ENCODE peak calls at places on chromosome 11, in seven cellular contexts. E is testis, O is right lobe of liver, Y is spleen, B is uterus, I is prostate gland, M is stomach. V is an unnamed sample. For H3K9me3, the result is how much of the 10 kb centered on the place peaks cover.

GRCh38 chr11:118417801-118418200 is 16.4 kb downstream of the ATP5MG start:
- DNase-seq in Y (no peak), I (no peak), E (no peak), O (no peak), M (no peak), B (no peak), V (no peak)

GRCh38 chr11:84260862-84261261 is 974.7 kb upstream of the CCDC90B start:
- DNase-seq in Y (no peak), O (no peak), M (no peak), E (no peak), I (no peak), B (no peak), V (no peak)

GRCh38 chr11:131311746-131312145 is 58.7 kb upstream of the NTM start:
- DNase-seq in E (no peak), Y (no peak), O (no peak), I (no peak), M (no peak), B (no peak), V (no peak)

GRCh38 chr11:38460429-38460828 is 1862.4 kb upstream of the RAG2 start:
- DNase-seq in E (no peak), I (no peak), Y (no peak), B (no peak), M (no peak), O (no peak), V (no peak)

GRCh38 chr11:15613799-15614198 is 499.1 kb downstream of the INSC start:
- DNase-seq in B (no peak), Y (no peak), O (no peak), I (no peak), E (no peak), M (no peak), V (no peak)

GRCh38 chr11:119889111-119889510 is 160.1 kb upstream of the NECTIN1 start:
- DNase-seq in E (no peak), O (no peak), Y (peak), M (no peak), B (no peak), I (no peak), V (no peak)

GRCh38 chr11:134479206-134479955 is 67.3 kb upstream of the B3GAT1 start:
- DNase-seq in B (no peak), O (no peak), M (no peak), I (no peak), E (no peak), Y (no peak), V (no peak)

GRCh38 chr11:74783241-74783871 is 34.7 kb downstream of the RNF169 start:
- DNase-seq in B (no peak), I (no peak), O (no peak), Y (no peak), E (no peak), M (no peak), V (no peak)

GRCh38 chr11:122796128-122796717 is 42.1 kb upstream of the CRTAM start:
- DNase-seq in O (no peak), I (peak), M (peak), Y (peak), E (peak), B (no peak), V (no peak)

GRCh38 chr11:19426022-19426718 is 185.4 kb upstream of the E2F8 start:
- DNase-seq in M (no peak), O (no peak), Y (no peak), B (no peak), I (no peak), E (no peak), V (peak)

GRCh38 chr11:1694064-1694845 is 2.7 kb upstream of the KRTAP5-6 start:
- DNase-seq in Y (peak), O (peak), B (peak), E (peak), I (peak), M (peak), V (no peak)

GRCh38 chr11:24496728-24497396 is at the start of gene LUZP2:
- DNase-seq in M (no peak), I (peak), B (no peak), O (no peak), Y (peak), E (peak), V (no peak)

GRCh38 chr11:1126491-1126926 is 31.2 kb upstream of the MUC5AC start:
- DNase-seq in B (no peak), I (no peak), E (no peak), O (no peak), Y (no peak), M (peak), V (no peak)

GRCh38 chr11:46381046-46381835 is at the start of gene MDK:
- DNase-seq in B (no peak), I (no peak), Y (peak), E (no peak), O (no peak), M (peak), V (no peak)

GRCh38 chr11:134613646-134614045 is 201.6 kb upstream of the B3GAT1 start:
- DNase-seq in B (no peak), I (no peak), E (no peak), Y (no peak), M (no peak), O (no peak), V (peak)

GRCh38 chr11:20090654-20091374 is 69.5 kb downstream of the DBX1 start:
- DNase-seq in I (no peak), B (no peak), E (no peak), Y (no peak), M (no peak), O (no peak), V (no peak)

GRCh38 chr11:59010693-59011092 is 71.4 kb downstream of the GLYATL1 start:
- DNase-seq in E (no peak), B (no peak), I (no peak), M (no peak), Y (no peak), O (no peak), V (no peak)

GRCh38 chr11:59011672-59012071 is 72.4 kb downstream of the GLYATL1 start:
- DNase-seq in I (no peak), E (no peak), Y (no peak), O (no peak), M (no peak), B (no peak), V (no peak)

GRCh38 chr11:59012942-59013256 is 73.2 kb upstream of the GLYATL1B start:
- DNase-seq in B (no peak), I (peak), E (no peak), O (peak), M (peak), Y (no peak), V (no peak)

GRCh38 chr11:59009661-59010060 is 70.4 kb downstream of the GLYATL1 start:
- DNase-seq in B (no peak), I (no peak), Y (no peak), O (no peak), E (no peak), M (no peak), V (no peak)

GRCh38 chr11:59012106-59012941 is 73.0 kb downstream of the GLYATL1 start:
- DNase-seq in I (no peak), B (no peak), Y (peak), M (no peak), E (no peak), O (no peak), V (no peak)
- H3K27ac ChIP-seq in I (peak), B (no peak), Y (no peak), M (no peak), E (no peak), O (peak), V (no peak)

GRCh38 chr11:61967924-61968757 is 707 bp upstream of the FTH1 start:
- DNase-seq in B (no peak), E (no peak), Y (peak), M (peak), I (no peak), O (peak), V (no peak)

GRCh38 chr11:61967177-61967923 is at the start of gene FTH1:
- DNase-seq in I (peak), B (peak), E (peak), Y (peak), M (peak), O (peak), V (peak)

GRCh38 chr11:61964941-61965282 is 2.5 kb downstream of the FTH1 start:
- DNase-seq in Y (no peak), M (no peak), E (no peak), O (no peak), B (no peak), I (no peak), V (no peak)

GRCh38 chr11:61968758-61969390 is 1.4 kb upstream of the FTH1 start:
- DNase-seq in E (no peak), O (peak), M (peak), I (no peak), B (no peak), Y (peak), V (no peak)

DNA sequence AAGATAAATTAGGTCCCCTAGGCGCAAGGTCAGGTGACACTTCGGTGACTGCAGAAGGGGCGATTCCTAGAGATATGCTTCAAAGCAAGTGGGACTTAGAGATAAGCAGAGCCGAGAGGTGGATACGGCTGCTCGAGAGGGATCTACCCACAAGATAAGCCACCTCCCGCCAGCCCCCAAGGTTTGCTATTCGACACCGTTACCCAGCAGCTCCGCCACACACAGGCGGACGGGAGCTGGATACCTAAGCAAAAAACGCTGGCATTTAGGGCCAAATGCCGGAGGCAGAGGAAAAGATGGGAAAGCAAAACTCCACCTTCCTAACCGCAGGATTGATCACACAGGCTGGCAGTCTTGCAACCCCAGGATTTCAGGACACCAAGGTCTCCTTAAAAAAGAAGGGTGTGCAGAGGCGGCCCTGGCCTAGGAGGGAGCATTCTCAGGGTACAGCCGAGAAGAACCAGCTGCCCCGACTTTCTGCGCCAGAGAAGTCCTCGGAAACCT is 709 bp downstream of the FTH1 start:
- DNase-seq in O (peak), I (no peak), M (no peak), E (peak), Y (peak), B (no peak), V (peak)
- TF ChIP-seq POLR2A in O (no peak), I (no peak), M (no peak), E (no peak), Y (no peak), B (no peak), V (no peak)

GRCh38 chr11:129075757-129076156 is 116.4 kb downstream of the ARHGAP32 start:
- DNase-seq in M (no peak), O (no peak), Y (no peak), B (no peak), E (no peak), I (no peak), V (no peak)

GRCh38 chr11:129077191-129077590 is 114.9 kb downstream of the ARHGAP32 start:
- DNase-seq in Y (peak), E (no peak), O (no peak), I (no peak), M (no peak), B (no peak), V (no peak)
- H3K9me3 ChIP-seq in Y (under half), E (under half), O (under half), I (under half), M (under half), B (under half), V (under half)

GRCh38 chr11:2945757-2946287 is 16.6 kb upstream of the PHLDA2 start:
- DNase-seq in O (no peak), I (no peak), B (no peak), E (no peak), Y (no peak), M (no peak), V (no peak)

GRCh38 chr11:2943711-2944118 is 14.5 kb upstream of the PHLDA2 start:
- DNase-seq in I (no peak), Y (peak), B (no peak), M (peak), O (peak), E (no peak), V (no peak)

GRCh38 chr11:2942872-2943710 is 13.9 kb upstream of the PHLDA2 start:
- DNase-seq in M (no peak), Y (no peak), O (no peak), B (no peak), I (no peak), E (no peak), V (no peak)

GRCh38 chr11:2944530-2944929 is 15.3 kb upstream of the PHLDA2 start:
- DNase-seq in Y (peak), O (no peak), B (no peak), I (no peak), E (no peak), M (no peak), V (no peak)

GRCh38 chr11:2944953-2945756 is 15.9 kb upstream of the PHLDA2 start:
- DNase-seq in O (peak), I (peak), M (peak), E (peak), B (peak), Y (peak), V (no peak)
- H3K27ac ChIP-seq in O (no peak), I (peak), M (no peak), E (peak), B (peak), Y (peak), V (peak)

DNA sequence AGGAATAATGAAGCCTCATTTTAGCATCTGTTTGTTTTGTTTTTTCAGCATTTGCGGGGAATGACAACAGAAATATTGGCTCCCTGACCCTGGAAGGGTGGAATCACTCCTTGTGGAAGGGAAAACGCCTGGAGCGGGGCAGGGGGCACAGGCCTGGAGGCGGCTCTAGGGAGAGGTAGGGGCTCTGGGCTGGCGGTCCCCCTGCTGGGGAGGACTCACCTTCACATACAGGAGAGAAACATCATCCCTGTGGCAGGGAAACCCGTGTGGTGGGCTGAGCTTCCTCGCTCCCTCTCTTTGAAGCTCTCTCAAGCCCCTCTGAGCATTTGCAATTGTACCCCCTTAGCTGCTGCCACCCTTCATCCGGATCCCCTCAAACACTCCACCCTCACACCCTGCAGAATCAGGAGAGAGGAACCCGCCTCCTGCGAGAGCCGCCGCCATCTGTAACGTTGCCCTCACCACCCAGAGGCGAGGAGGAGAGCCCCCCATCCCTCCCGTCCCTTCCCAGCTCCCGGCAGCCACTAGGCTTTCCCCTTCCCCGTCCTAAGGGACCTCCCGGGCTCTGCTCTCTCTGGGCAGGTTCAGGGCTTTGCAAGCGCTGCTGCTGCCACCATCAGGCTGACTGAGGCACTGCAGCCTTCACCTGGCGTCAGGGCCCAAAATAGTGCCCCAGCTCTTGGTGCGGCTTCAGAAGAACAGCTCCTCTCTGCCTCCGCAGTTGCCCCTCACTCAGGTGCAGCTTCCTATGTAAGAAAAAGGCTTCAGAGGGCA is 10.4 kb downstream of the KIRREL3 start:
- DNase-seq in M (peak), I (peak), B (peak), Y (peak), E (peak), O (peak), V (no peak)
- TF ChIP-seq POLR2A in M (no peak), I (no peak), B (no peak), Y (no peak), E (no peak), O (no peak), V (no peak)

GRCh38 chr11:48261600-48261999 is 2.1 kb upstream of the OR4X1 start:
- DNase-seq in O (no peak), I (no peak), E (no peak), Y (no peak), M (no peak), B (no peak), V (no peak)

GRCh38 chr11:48263416-48263911 is at the start of gene OR4X1:
- DNase-seq in Y (no peak), O (no peak), B (no peak), I (no peak), E (no peak), M (no peak), V (no peak)
- H3K9me3 ChIP-seq in Y (under half), O (under half), B (under half), I (under half), E (under half), M (under half), V (under half)

GRCh38 chr11:102194257-102194656 is 84.0 kb downstream of the YAP1 start:
- DNase-seq in Y (no peak), B (no peak), O (no peak), E (no peak), M (no peak), I (no peak), V (no peak)

GRCh38 chr11:102192349-102193066 is 82.3 kb downstream of the YAP1 start:
- DNase-seq in O (no peak), Y (no peak), M (no peak), B (no peak), I (no peak), E (no peak), V (no peak)

GRCh38 chr11:102196351-102196750 is 86.1 kb downstream of the YAP1 start:
- DNase-seq in E (no peak), M (no peak), I (no peak), O (no peak), Y (no peak), B (no peak), V (no peak)

GRCh38 chr11:102196816-102197215 is 86.6 kb downstream of the YAP1 start:
- DNase-seq in O (no peak), Y (no peak), I (no peak), E (no peak), B (no peak), M (no peak), V (no peak)

GRCh38 chr11:102194983-102195382 is 84.7 kb downstream of the YAP1 start:
- DNase-seq in E (no peak), O (no peak), Y (no peak), I (no peak), B (no peak), M (no peak), V (no peak)
- H3K27ac ChIP-seq in E (no peak), O (no peak), Y (no peak), I (no peak), B (peak), M (no peak), V (no peak)

DNA sequence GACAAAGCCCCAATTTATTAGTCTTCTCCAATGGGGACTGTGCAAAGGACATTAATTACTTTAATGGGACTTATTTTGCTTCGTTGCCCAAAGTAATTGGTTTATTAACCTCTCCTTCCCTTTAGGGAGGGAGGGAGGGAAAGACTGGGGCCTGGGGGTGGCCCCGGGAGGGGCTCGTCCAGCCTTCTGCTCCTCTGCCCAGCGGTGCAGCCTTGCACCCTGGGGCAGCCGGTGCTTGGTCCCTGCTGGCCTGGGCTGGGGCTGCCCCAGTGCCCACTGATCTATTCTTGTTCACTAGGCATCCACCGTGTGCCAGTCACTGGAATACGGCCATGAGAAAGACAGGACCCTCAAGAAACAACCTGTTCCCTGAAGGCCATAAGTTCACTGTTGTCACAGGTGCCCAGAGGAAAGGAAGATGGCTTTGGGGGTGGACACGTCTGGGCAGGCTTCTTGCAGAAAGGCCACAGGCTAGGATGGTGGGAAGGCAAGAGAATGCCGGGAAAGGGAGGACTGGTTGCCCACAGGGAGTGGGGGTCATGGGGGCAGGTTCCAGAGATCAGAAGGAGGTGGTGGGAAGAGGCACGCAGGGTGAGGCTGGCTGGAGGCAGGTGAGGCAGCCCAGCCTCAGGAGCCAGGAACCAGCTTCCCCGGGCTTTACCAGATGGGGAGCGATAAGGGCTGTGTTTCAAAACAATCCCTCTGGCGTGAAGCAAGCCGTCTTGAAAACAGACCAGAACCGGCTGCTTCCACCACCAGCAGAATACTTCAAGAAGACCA is 47.6 kb upstream of the KCNQ1OT1 start:
- DNase-seq in E (no peak), M (no peak), B (no peak), O (peak), I (no peak), Y (peak), V (no peak)
- TF ChIP-seq POLR2A in E (no peak), M (no peak), B (no peak), O (no peak), I (no peak), Y (no peak), V (no peak)